ENCODE peak calls at places on chromosomes 13 and 19, in seven cellular contexts. One of them, this sample, is unnamed.

GRCh38 chr13:21736926-21737325 is 66.1 kb downstream of the FGF9 start:
- DNase-seq in neural crest cell: no peak
- DNase-seq in brain microvascular endothelial cell: no peak
- DNase-seq in AG09319: no peak
- DNase-seq in IMR-90: no peak
- DNase-seq in glutamatergic neuron: no peak
- DNase-seq in cardiac muscle cell: no peak
- DNase-seq in this sample: no peak

GRCh38 chr13:84446972-84447700 is 564.9 kb upstream of the SLITRK1 start:
- DNase-seq in neural crest cell: no peak
- DNase-seq in brain microvascular endothelial cell: peak; percentile 73
- DNase-seq in AG09319: no peak
- DNase-seq in IMR-90: no peak
- DNase-seq in glutamatergic neuron: no peak
- DNase-seq in cardiac muscle cell: peak; percentile 3
- DNase-seq in this sample: no peak

GRCh38 chr19:46718934-46719551 is 2.1 kb upstream of the PRKD2 start:
- DNase-seq in neural crest cell: no peak
- DNase-seq in brain microvascular endothelial cell: no peak
- DNase-seq in AG09319: no peak
- DNase-seq in IMR-90: no peak
- DNase-seq in glutamatergic neuron: no peak
- DNase-seq in cardiac muscle cell: no peak
- DNase-seq in this sample: no peak

GRCh38 chr19:42816901-42817300 is 51.4 kb upstream of the PSG8 start:
- DNase-seq in neural crest cell: no peak
- DNase-seq in brain microvascular endothelial cell: no peak
- DNase-seq in AG09319: no peak
- DNase-seq in IMR-90: peak; percentile 31
- DNase-seq in glutamatergic neuron: no peak
- DNase-seq in cardiac muscle cell: no peak
- DNase-seq in this sample: no peak

GRCh38 chr19:11359421-11359820 is 4.2 kb downstream of the PLPPR2 start:
- DNase-seq in neural crest cell: no peak
- DNase-seq in brain microvascular endothelial cell: no peak
- DNase-seq in AG09319: no peak
- DNase-seq in IMR-90: no peak
- DNase-seq in glutamatergic neuron: no peak
- DNase-seq in cardiac muscle cell: no peak
- DNase-seq in this sample: no peak

GRCh38 chr13:108269601-108270328 is at the start of gene TNFSF13B:
- DNase-seq in neural crest cell: no peak
- DNase-seq in brain microvascular endothelial cell: peak; percentile 6
- DNase-seq in AG09319: no peak
- DNase-seq in IMR-90: peak; percentile 40
- DNase-seq in glutamatergic neuron: peak; percentile 59
- DNase-seq in cardiac muscle cell: peak; percentile 1
- DNase-seq in this sample: no peak

GRCh38 chr13:94636942-94637578 is 35.4 kb downstream of the GPR180 start:
- DNase-seq in neural crest cell: no peak
- DNase-seq in brain microvascular endothelial cell: no peak
- DNase-seq in AG09319: no peak
- DNase-seq in IMR-90: no peak
- DNase-seq in glutamatergic neuron: no peak
- DNase-seq in cardiac muscle cell: no peak
- DNase-seq in this sample: no peak

GRCh38 chr13:41075034-41075433 is 13.7 kb downstream of the WBP4 start:
- DNase-seq in neural crest cell: no peak
- DNase-seq in brain microvascular endothelial cell: no peak
- DNase-seq in AG09319: no peak
- DNase-seq in IMR-90: peak; percentile 49
- DNase-seq in glutamatergic neuron: no peak
- DNase-seq in cardiac muscle cell: peak; percentile 64
- DNase-seq in this sample: no peak

GRCh38 chr19:38663957-38664502 is 16.6 kb downstream of the ACTN4 start:
- DNase-seq in neural crest cell: no peak
- DNase-seq in brain microvascular endothelial cell: no peak
- DNase-seq in AG09319: no peak
- DNase-seq in IMR-90: no peak
- DNase-seq in glutamatergic neuron: no peak
- DNase-seq in cardiac muscle cell: no peak
- DNase-seq in this sample: no peak

GRCh38 chr19:30741539-30741938 is 369.4 kb downstream of the ZNF536 start:
- DNase-seq in neural crest cell: no peak
- DNase-seq in brain microvascular endothelial cell: no peak
- DNase-seq in AG09319: no peak
- DNase-seq in IMR-90: no peak
- DNase-seq in glutamatergic neuron: no peak
- DNase-seq in cardiac muscle cell: no peak
- DNase-seq in this sample: no peak

GRCh38 chr13:49371943-49372636 is 71.8 kb downstream of the CAB39L start:
- DNase-seq in neural crest cell: no peak
- DNase-seq in brain microvascular endothelial cell: no peak
- DNase-seq in AG09319: no peak
- DNase-seq in IMR-90: no peak
- DNase-seq in glutamatergic neuron: no peak
- DNase-seq in cardiac muscle cell: no peak
- DNase-seq in this sample: no peak

GRCh38 chr19:31892060-31892459 is 453.4 kb upstream of the ZNF507 start:
- DNase-seq in neural crest cell: no peak
- DNase-seq in brain microvascular endothelial cell: no peak
- DNase-seq in AG09319: no peak
- DNase-seq in IMR-90: no peak
- DNase-seq in glutamatergic neuron: no peak
- DNase-seq in cardiac muscle cell: no peak
- DNase-seq in this sample: no peak

GRCh38 chr19:7494416-7495098 is 5.7 kb upstream of the PEX11G start:
- DNase-seq in neural crest cell: peak; percentile 41
- DNase-seq in brain microvascular endothelial cell: peak; percentile 43
- DNase-seq in AG09319: no peak
- DNase-seq in IMR-90: no peak
- DNase-seq in glutamatergic neuron: peak; percentile 74
- DNase-seq in cardiac muscle cell: no peak
- DNase-seq in this sample: no peak

GRCh38 chr13:99542788-99543406 is 41.6 kb downstream of the TM9SF2 start:
- DNase-seq in neural crest cell: no peak
- DNase-seq in brain microvascular endothelial cell: no peak
- DNase-seq in AG09319: no peak
- DNase-seq in IMR-90: no peak
- DNase-seq in glutamatergic neuron: peak; percentile 43
- DNase-seq in cardiac muscle cell: no peak
- DNase-seq in this sample: no peak

GRCh38 chr13:43232866-43233265 is 209.5 kb downstream of the DNAJC15 start:
- DNase-seq in neural crest cell: no peak
- DNase-seq in brain microvascular endothelial cell: peak; percentile 33
- DNase-seq in AG09319: peak; percentile 53
- DNase-seq in IMR-90: peak; percentile 77
- DNase-seq in glutamatergic neuron: no peak
- DNase-seq in cardiac muscle cell: no peak
- DNase-seq in this sample: no peak

GRCh38 chr13:27211771-27212364 is 39.5 kb upstream of the RPL21 start:
- DNase-seq in neural crest cell: no peak
- DNase-seq in brain microvascular endothelial cell: peak; percentile 82
- DNase-seq in AG09319: no peak
- DNase-seq in IMR-90: peak; percentile 86
- DNase-seq in glutamatergic neuron: no peak
- DNase-seq in cardiac muscle cell: no peak
- DNase-seq in this sample: no peak

GRCh38 chr19:41792513-41793413 is 3.6 kb upstream of the CEACAM3 start:
- DNase-seq in neural crest cell: peak; percentile 25
- DNase-seq in brain microvascular endothelial cell: peak; percentile 15
- DNase-seq in AG09319: peak; percentile 8
- DNase-seq in IMR-90: peak; percentile 36
- DNase-seq in glutamatergic neuron: peak; percentile 75
- DNase-seq in cardiac muscle cell: peak; percentile 11
- DNase-seq in this sample: no peak

DNA sequence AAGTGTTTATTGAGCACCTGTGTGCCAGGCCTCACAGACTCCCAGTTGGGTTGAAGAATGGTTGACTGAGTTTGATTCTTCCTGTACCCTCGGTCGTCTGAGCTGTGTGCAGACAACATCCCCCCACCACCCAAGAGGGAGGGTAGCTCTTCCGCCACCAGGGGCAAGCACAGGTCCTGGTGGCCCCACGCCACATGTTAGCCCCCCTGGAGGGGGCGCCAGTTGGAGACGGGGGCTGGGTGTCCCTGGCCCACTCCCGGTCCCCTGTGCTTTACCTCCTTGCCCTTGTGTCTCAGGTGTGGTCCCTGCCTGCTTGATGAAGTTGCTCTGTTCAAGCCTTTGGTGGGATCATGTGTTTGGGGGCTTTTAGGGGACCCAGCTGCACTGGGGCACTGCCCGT is 27.2 kb downstream of the COLGALT1 start:
- DNase-seq in neural crest cell: no peak
- DNase-seq in brain microvascular endothelial cell: no peak
- DNase-seq in AG09319: no peak
- DNase-seq in IMR-90: no peak
- DNase-seq in glutamatergic neuron: no peak
- DNase-seq in cardiac muscle cell: no peak
- DNase-seq in this sample: no peak
- TF ChIP-seq CTCF in neural crest cell: no peak
- TF ChIP-seq CTCF in brain microvascular endothelial cell: no peak
- TF ChIP-seq CTCF in AG09319: no peak
- TF ChIP-seq CTCF in IMR-90: no peak
- TF ChIP-seq CTCF in glutamatergic neuron: no peak
- TF ChIP-seq CTCF in cardiac muscle cell: no peak
- TF ChIP-seq CTCF in this sample: no peak

DNA sequence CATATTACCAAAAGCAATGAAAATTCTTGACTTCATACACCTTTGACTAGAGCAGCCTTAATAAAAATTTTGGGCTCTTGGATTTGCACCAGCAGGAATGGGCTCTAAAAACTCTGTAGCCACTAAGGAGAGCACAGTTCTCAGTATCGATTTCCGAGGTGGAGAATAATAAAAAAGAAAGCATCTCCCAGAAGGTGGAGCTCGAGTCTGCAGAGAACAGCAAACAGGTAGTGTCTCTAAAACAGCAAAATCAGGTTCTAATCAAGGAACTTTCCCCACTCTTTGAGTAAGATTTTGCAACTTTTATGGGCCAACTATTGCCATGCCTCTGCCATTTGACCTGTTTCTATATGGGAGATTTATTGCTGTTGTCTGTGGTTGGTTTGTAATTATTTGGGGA is 258.7 kb upstream of the GPC6 start:
- DNase-seq in neural crest cell: no peak
- DNase-seq in brain microvascular endothelial cell: no peak
- DNase-seq in AG09319: no peak
- DNase-seq in IMR-90: peak; percentile 16
- DNase-seq in glutamatergic neuron: no peak
- DNase-seq in cardiac muscle cell: no peak
- DNase-seq in this sample: no peak
- TF ChIP-seq CTCF in neural crest cell: no peak
- TF ChIP-seq CTCF in brain microvascular endothelial cell: peak; percentile 35
- TF ChIP-seq CTCF in AG09319: peak; percentile 6
- TF ChIP-seq CTCF in IMR-90: peak; percentile 46
- TF ChIP-seq CTCF in glutamatergic neuron: no peak
- TF ChIP-seq CTCF in cardiac muscle cell: no peak
- TF ChIP-seq CTCF in this sample: no peak

DNA sequence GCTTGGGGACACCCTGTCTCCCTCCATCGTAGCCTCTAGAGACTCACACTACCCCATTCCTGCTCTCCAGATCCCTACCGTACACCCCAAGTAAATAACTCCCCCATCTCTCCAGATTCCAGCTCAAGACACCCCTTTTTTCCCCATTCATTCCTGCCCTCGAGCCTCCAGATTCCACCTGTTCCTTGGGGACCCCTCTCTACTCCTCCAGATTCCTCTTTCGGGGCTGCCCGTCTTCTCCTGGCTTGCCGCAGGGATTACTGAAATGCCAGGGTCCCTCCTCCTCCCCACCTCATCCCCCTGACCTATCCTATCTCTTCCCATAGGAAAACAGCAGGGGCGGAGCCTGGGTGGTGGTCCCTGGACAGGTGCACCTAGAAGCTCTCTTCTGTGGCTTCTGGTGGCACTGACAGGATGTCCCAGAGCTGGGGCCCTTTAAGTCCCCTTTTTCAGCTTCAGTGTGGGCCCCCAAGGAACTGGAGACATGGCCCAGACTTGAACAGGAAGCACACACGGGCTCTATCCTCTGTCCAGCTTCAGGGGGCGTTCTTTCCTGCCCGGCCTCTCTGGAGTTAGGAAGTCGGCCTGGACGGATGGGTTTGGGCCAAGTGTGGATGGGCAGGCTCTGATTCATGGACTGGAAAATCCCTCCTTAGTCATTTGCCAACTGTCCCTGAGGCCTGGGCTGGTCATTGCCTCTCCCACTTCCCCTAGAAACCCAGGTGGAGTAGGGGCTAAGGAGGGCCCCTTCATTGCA is 1.2 kb downstream of the ZSWIM4 start:
- DNase-seq in neural crest cell: no peak
- DNase-seq in brain microvascular endothelial cell: peak; percentile 88
- DNase-seq in AG09319: peak; percentile 86
- DNase-seq in IMR-90: peak; percentile 98
- DNase-seq in glutamatergic neuron: no peak
- DNase-seq in cardiac muscle cell: no peak
- DNase-seq in this sample: no peak
- TF ChIP-seq CTCF in neural crest cell: no peak
- TF ChIP-seq CTCF in brain microvascular endothelial cell: peak; percentile 58
- TF ChIP-seq CTCF in AG09319: peak; percentile 54
- TF ChIP-seq CTCF in IMR-90: peak; percentile 49
- TF ChIP-seq CTCF in glutamatergic neuron: no peak
- TF ChIP-seq CTCF in cardiac muscle cell: peak; percentile 55
- TF ChIP-seq CTCF in this sample: no peak

GRCh38 chr13:32445461-32445860 is 17.5 kb upstream of the N4BP2L1 start:
- DNase-seq in neural crest cell: no peak
- DNase-seq in brain microvascular endothelial cell: no peak
- DNase-seq in AG09319: no peak
- DNase-seq in IMR-90: no peak
- DNase-seq in glutamatergic neuron: no peak
- DNase-seq in cardiac muscle cell: no peak
- DNase-seq in this sample: no peak

GRCh38 chr13:32446778-32447465 is 19.0 kb upstream of the N4BP2L1 start:
- DNase-seq in neural crest cell: no peak
- DNase-seq in brain microvascular endothelial cell: no peak
- DNase-seq in AG09319: no peak
- DNase-seq in IMR-90: no peak
- DNase-seq in glutamatergic neuron: no peak
- DNase-seq in cardiac muscle cell: no peak
- DNase-seq in this sample: no peak

GRCh38 chr13:32448224-32448623 is 20.3 kb upstream of the N4BP2L1 start:
- DNase-seq in neural crest cell: no peak
- DNase-seq in brain microvascular endothelial cell: no peak
- DNase-seq in AG09319: no peak
- DNase-seq in IMR-90: no peak
- DNase-seq in glutamatergic neuron: no peak
- DNase-seq in cardiac muscle cell: no peak
- DNase-seq in this sample: no peak

GRCh38 chr13:32446220-32446619 is 18.3 kb upstream of the N4BP2L1 start:
- DNase-seq in neural crest cell: no peak
- DNase-seq in brain microvascular endothelial cell: no peak
- DNase-seq in AG09319: no peak
- DNase-seq in IMR-90: no peak
- DNase-seq in glutamatergic neuron: no peak
- DNase-seq in cardiac muscle cell: no peak
- DNase-seq in this sample: no peak

DNA sequence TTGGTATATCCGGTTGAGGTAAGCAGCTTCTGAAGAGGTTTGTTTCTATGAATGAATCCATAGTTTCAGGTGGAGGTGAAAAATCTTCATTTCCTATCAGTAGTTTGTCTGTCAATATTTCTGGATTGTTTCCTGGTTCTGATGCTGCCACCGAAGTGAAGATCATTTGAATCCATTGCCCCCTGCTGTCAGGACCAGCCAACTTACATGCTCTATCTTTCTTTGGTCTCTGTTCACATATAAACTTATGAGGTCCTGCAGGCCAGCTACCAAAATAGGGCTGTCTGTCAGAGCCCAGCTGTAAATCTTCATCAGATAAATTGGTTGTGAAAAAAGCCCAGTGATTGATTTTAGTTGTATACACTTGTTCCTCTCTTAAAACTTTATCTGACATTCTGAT is 15.2 kb upstream of the N4BP2L1 start:
- DNase-seq in neural crest cell: no peak
- DNase-seq in brain microvascular endothelial cell: no peak
- DNase-seq in AG09319: no peak
- DNase-seq in IMR-90: peak; percentile 23
- DNase-seq in glutamatergic neuron: no peak
- DNase-seq in cardiac muscle cell: peak; percentile 11
- DNase-seq in this sample: no peak
- TF ChIP-seq CTCF in neural crest cell: peak; percentile 42
- TF ChIP-seq CTCF in brain microvascular endothelial cell: peak; percentile 59
- TF ChIP-seq CTCF in AG09319: peak; percentile 5
- TF ChIP-seq CTCF in IMR-90: peak; percentile 38
- TF ChIP-seq CTCF in glutamatergic neuron: no peak
- TF ChIP-seq CTCF in cardiac muscle cell: peak; percentile 22
- TF ChIP-seq CTCF in this sample: no peak

This sample was measured in mesothelial cell of epicardium.